ENCODE peak calls at places on chromosome 19, in five cellular contexts. X is esophagus squamous epithelium; Q is body of pancreas; H is CD8-positive, alpha-beta T cell; C is kidney. B is an unnamed sample.
A peak's percentile ranks its signal among the peaks of the same experiment; 100 is the strongest.

GRCh38 chr19:14432817-14433453 is at the start of gene PKN1:
- DNase-seq in X (no peak), Q (peak; percentile 59), H (peak; percentile 46), C (peak; percentile 86), B (no peak)

GRCh38 chr19:38801359-38802095 is 11.2 kb downstream of the LGALS4 start:
- DNase-seq in X (no peak), Q (no peak), H (no peak), C (peak; percentile 20), B (no peak)

GRCh38 chr19:29878973-29879654 is 62.9 kb upstream of the URI1 start:
- DNase-seq in X (no peak), Q (no peak), H (no peak), C (no peak), B (no peak)

GRCh38 chr19:29479941-29480340 is 45.9 kb upstream of the VSTM2B start:
- DNase-seq in X (no peak), Q (no peak), H (no peak), C (no peak), B (no peak)

GRCh38 chr19:1901940-1902404 is 3.2 kb upstream of the ADAT3 start:
- DNase-seq in X (no peak), Q (no peak), H (no peak), C (no peak), B (peak; percentile 43)

GRCh38 chr19:328025-328505 is 16.5 kb downstream of the MIER2 start:
- DNase-seq in X (no peak), Q (no peak), H (no peak), C (peak; percentile 36), B (no peak)

GRCh38 chr19:45076029-45076850 is at the start of gene ZNF296:
- DNase-seq in X (peak; percentile 26), Q (peak; percentile 78), H (peak; percentile 78), C (peak; percentile 93), B (no peak)

GRCh38 chr19:6528544-6529121 is 2.2 kb upstream of the TNFSF9 start:
- DNase-seq in X (no peak), Q (no peak), H (no peak), C (no peak), B (no peak)

GRCh38 chr19:42553292-42554045 is 25.2 kb upstream of the CEACAM1 start:
- DNase-seq in X (no peak), Q (no peak), H (no peak), C (no peak), B (no peak)

GRCh38 chr19:1274852-1275259 is 474 bp upstream of the FAM174C start:
- DNase-seq in X (no peak), Q (no peak), H (no peak), C (peak; percentile 89), B (no peak)

GRCh38 chr19:2239771-2240770 is 3.4 kb downstream of the SF3A2 start:
- DNase-seq in X (no peak), Q (no peak), H (peak; percentile 47), C (peak; percentile 70), B (no peak)

GRCh38 chr19:57563547-57563946 is 3.9 kb upstream of the ZNF550 start:
- DNase-seq in X (no peak), Q (no peak), H (no peak), C (no peak), B (no peak)

GRCh38 chr19:13621413-13621812 is 115.1 kb upstream of the CACNA1A start:
- DNase-seq in X (no peak), Q (no peak), H (no peak), C (peak; percentile 77), B (no peak)

GRCh38 chr19:16134510-16134909 is 9.0 kb upstream of the HSH2D start:
- DNase-seq in X (no peak), Q (no peak), H (no peak), C (no peak), B (no peak)

GRCh38 chr19:32339988-32340874 is 5.2 kb upstream of the ZNF507 start:
- DNase-seq in X (no peak), Q (peak; percentile 73), H (peak; percentile 43), C (peak; percentile 81), B (no peak)

GRCh38 chr19:51688665-51689571 is 4.2 kb upstream of the SPACA6 start:
- DNase-seq in X (no peak), Q (peak; percentile 93), H (no peak), C (peak; percentile 98), B (peak; percentile 94)

GRCh38 chr19:52297601-52298358 is 811 bp downstream of the ZNF480 start:
- DNase-seq in X (no peak), Q (no peak), H (no peak), C (no peak), B (no peak)

GRCh38 chr19:1360818-1361461 is 22.8 kb upstream of the NDUFS7 start:
- DNase-seq in X (no peak), Q (peak; percentile 76), H (no peak), C (peak; percentile 92), B (no peak)

GRCh38 chr19:13355356-13355755 is 150.9 kb downstream of the CACNA1A start:
- DNase-seq in X (no peak), Q (no peak), H (no peak), C (no peak), B (no peak)

GRCh38 chr19:2302319-2303208 is 5.4 kb downstream of the LINGO3 start:
- DNase-seq in X (no peak), Q (peak; percentile 55), H (no peak), C (peak; percentile 82), B (peak; percentile 76)

GRCh38 chr19:19514881-19515763 is at the start of gene TSSK6:
- DNase-seq in X (no peak), Q (no peak), H (no peak), C (peak; percentile 85), B (no peak)
- TF ChIP-seq CTCF in X (no peak), Q (no peak), H (no peak), C (no peak), B (no peak)

GRCh38 chr19:7637374-7638256 is 705 bp downstream of the STXBP2 start:
- DNase-seq in X (no peak), Q (peak; percentile 63), H (no peak), C (peak; percentile 85), B (no peak)
- H3K27ac ChIP-seq in X (peak overlapping the region; percentile 87), Q (peak overlapping the region; percentile 90), H (peak overlapping the region; percentile 70), C (peak overlapping the region; percentile 65), B (peak overlapping the region; percentile 55)

DNA sequence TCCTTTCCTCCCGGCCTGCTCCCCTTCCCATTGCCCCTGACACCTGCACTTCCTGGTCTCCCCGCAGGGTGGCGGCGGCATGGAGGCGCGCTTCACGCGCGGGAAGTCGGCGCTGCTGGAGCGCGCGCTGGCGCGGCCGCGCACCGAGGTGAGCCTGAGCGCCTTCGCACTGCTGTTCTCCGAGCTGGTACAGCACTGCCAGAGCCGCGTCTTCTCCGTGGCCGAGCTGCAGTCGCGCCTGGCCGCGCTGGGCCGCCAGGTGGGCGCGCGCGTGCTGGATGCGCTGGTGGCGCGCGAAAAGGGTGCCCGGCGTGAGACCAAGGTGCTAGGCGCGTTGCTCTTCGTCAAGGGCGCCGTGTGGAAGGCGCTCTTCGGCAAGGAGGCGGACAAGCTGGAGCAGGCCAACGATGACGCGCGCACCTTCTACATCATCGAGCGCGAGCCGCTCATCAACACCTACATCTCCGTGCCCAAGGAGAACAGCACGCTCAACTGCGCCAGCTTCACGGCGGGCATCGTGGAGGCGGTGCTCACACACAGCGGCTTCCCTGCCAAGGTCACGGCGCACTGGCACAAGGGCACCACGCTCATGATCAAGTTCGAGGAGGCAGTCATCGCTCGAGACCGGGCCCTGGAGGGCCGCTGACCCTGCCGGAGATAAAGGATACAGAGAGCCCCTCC is 1.7 kb downstream of the TRAPPC5 start:
- DNase-seq in X (no peak), Q (no peak), H (no peak), C (no peak), B (no peak)
- H3K4me1 ChIP-seq in X (peaks cover 10% of the 10 kb centered on the region), Q (peaks cover 18% of the 10 kb centered on the region), H (peaks cover 24% of the 10 kb centered on the region), C (no peaks in the 10 kb centered on the region), B (peaks cover 4% of the 10 kb centered on the region)

DNA sequence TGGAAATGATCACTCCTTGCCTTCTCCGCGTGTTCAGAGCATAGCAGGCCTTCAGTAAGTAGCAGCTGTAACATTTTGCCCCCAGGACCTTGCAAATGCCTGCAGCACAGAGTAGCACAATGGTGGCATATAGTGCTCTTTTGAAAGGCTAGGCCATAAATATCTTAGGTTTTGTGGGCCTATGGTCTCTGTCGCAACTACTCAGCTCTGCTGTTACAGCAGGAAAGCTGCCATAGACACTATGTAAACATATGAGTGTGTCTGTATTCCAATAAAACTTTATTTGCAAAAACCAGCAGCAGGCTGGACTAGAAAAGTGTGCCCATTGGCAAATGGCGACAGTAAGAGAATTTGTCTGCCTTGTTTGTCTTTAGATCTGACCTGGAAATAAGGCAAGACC is 9.4 kb downstream of the ITPKC start:
- DNase-seq in X (no peak), Q (no peak), H (no peak), C (no peak), B (no peak)
- TF ChIP-seq CTCF in X (no peak), Q (no peak), H (no peak), C (no peak), B (no peak)

DNA sequence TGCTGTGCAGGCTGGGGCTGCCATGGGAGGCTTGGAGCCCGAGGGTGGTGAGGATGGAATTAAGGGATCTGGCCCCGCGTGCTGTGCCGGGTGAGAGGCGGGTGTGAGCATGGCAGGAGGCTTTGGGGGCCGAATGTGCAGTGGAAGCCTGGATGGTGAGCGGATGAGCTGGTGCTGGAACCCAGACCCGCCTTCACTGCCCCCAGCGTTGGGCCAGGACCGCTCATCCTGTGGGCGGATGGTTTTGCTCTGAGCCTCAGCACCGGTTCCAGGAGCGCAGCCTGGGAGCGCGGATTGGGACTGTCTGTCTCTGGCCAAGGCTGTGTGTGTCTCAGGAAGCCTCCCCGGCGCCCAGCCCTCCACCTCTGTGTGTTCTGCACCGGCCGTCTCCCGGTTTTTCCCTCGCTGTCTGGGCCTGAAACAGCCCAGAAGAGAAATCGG is 16.7 kb downstream of the KDM4B start:
- DNase-seq in X (no peak), Q (no peak), H (no peak), C (no peak), B (no peak)
- H3K27ac ChIP-seq in X (no peak overlapping the region), Q (no peak overlapping the region), H (no peak overlapping the region), C (no peak overlapping the region), B (no peak overlapping the region)

DNA sequence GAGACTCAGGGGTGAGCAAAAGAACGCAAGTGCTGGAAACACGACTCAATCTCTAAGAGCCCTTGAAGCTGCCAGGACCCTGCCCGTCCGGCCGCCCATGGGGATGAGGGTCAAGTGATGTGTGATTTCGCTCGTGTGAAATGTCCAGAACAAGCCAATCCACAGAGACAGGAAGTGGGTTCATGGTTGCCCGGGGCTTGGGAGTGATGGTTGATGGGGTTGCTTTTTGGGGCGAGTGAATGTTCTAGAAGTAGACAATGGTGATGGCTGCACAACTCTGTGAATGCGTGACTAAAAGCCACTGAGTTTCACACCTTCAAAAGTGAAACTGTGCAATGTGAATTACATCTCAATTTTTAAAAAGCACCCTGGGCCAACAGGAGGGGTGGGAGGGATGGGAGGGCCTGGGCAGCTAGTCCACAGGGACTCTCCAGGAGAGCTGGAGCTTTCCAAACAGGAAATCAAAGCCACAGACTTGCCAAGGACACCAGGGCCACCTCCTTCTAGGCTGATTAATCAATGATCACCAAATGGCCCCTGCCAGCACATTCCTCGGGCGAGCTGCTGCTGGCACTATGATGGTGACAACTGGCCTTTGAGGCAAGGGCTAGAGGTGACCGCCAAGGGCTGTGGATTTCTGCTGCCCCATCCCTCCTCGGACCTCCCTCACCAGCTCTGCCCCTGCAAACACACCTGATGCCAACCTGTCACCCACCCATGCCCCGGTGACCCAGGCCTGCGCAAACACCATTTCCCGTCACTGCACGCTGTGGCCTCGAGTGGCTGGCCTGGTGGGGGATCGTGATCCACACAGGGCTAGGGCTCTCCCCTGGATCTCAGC is 14.0 kb downstream of the DPP9 start:
- DNase-seq in X (no peak), Q (peak; percentile 85), H (no peak), C (no peak), B (peak; percentile 76)
- H3K4me1 ChIP-seq in X (peaks cover 16% of the 10 kb centered on the region), Q (peaks cover 67% of the 10 kb centered on the region), H (no peaks in the 10 kb centered on the region), C (no peaks in the 10 kb centered on the region), B (peaks cover 27% of the 10 kb centered on the region)

B was measured in ascending aorta.